ENCODE peak calls at places on chromosomes 5 and 9, in ten cellular contexts. X is epithelial cell of esophagus; O is GM06990; P is AG09319; B is brain microvascular endothelial cell; J is WERI-Rb-1; I is endothelial cell of umbilical vein; E is sigmoid colon; C is CD4-positive, alpha-beta T cell; N is PC-3. S is an unnamed sample.

GRCh38 chr5:124902097-124902821 is 155.8 kb upstream of the ZNF608 start:
- DNase-seq in N (no peak), J (no peak), C (no peak), I (peak), O (peak), B (peak), P (no peak), E (no peak), X (peak), S (no peak)

GRCh38 chr5:176774216-176775171 is 35.9 kb upstream of the UNC5A start:
- DNase-seq in P (no peak), X (no peak), N (no peak), E (peak), I (no peak), O (no peak), J (no peak), B (no peak), C (no peak), S (no peak)

GRCh38 chr9:10899509-10899908 is 286.7 kb upstream of the PTPRD start:
- DNase-seq in B (no peak), C (no peak), E (no peak), X (no peak), O (no peak), N (no peak), P (no peak), I (no peak), J (no peak), S (no peak)

GRCh38 chr9:121393318-121393717 is 23.3 kb upstream of the STOM start:
- DNase-seq in X (peak), E (no peak), O (no peak), C (no peak), N (peak), J (no peak), B (no peak), P (no peak), I (peak), S (no peak)

GRCh38 chr5:134411228-134411545 is 494 bp downstream of the CDKN2AIPNL start:
- DNase-seq in C (no peak), O (no peak), X (no peak), N (no peak), J (no peak), B (no peak), E (no peak), P (no peak), I (no peak), S (no peak)

GRCh38 chr9:78049484-78049883 is 17.9 kb upstream of the GNAQ start:
- DNase-seq in N (no peak), B (no peak), E (no peak), I (no peak), C (no peak), O (no peak), P (no peak), X (no peak), J (no peak), S (no peak)

GRCh38 chr9:69168709-69169217 is 5.3 kb upstream of the TJP2 start:
- DNase-seq in C (peak), J (no peak), N (peak), I (no peak), O (peak), B (no peak), P (no peak), E (no peak), X (peak), S (no peak)

GRCh38 chr9:112360047-112360804 is 19.7 kb upstream of the HSDL2 start:
- DNase-seq in P (no peak), N (peak), J (no peak), I (peak), B (no peak), X (peak), O (no peak), E (no peak), C (no peak), S (peak)

GRCh38 chr5:99089822-99090549 is 161.2 kb upstream of the CHD1 start:
- DNase-seq in B (no peak), O (no peak), I (no peak), J (no peak), X (peak), C (no peak), E (no peak), N (no peak), P (no peak), S (no peak)

GRCh38 chr5:14687023-14687665 is 22.6 kb downstream of the OTULIN start:
- DNase-seq in I (no peak), X (peak), B (no peak), N (no peak), O (no peak), C (no peak), P (no peak), E (no peak), J (no peak), S (peak)

GRCh38 chr5:57784106-57784505 is 301.5 kb upstream of the ACTBL2 start:
- DNase-seq in X (peak), B (no peak), J (no peak), N (no peak), E (no peak), I (peak), P (no peak), O (no peak), C (no peak), S (no peak)

GRCh38 chr9:22079873-22080341 is 70.8 kb upstream of the CDKN2B start:
- DNase-seq in N (no peak), C (peak), J (no peak), B (no peak), O (peak), P (no peak), E (peak), X (peak), I (no peak), S (no peak)

GRCh38 chr9:134372621-134373267 is 46.5 kb downstream of the RXRA start:
- DNase-seq in O (no peak), C (no peak), I (no peak), P (no peak), B (no peak), X (no peak), N (no peak), E (peak), J (no peak), S (no peak)

GRCh38 chr5:176723440-176723839 is 76.2 kb downstream of the TSPAN17 start:
- DNase-seq in N (no peak), X (no peak), P (no peak), E (no peak), C (no peak), J (no peak), I (no peak), O (no peak), B (no peak), S (no peak)

GRCh38 chr5:10656176-10656830 is 92.4 kb downstream of the ANKRD33B start:
- DNase-seq in C (no peak), B (no peak), X (peak), P (no peak), E (peak), J (no peak), N (peak), I (no peak), O (no peak), S (no peak)

GRCh38 chr9:136486131-136486530 is 3.3 kb upstream of the SEC16A start:
- DNase-seq in O (no peak), B (no peak), P (no peak), X (no peak), C (no peak), J (no peak), N (no peak), I (no peak), E (no peak), S (no peak)

GRCh38 chr9:99025616-99026270 is 79.2 kb upstream of the TGFBR1 start:
- DNase-seq in J (no peak), E (no peak), P (no peak), B (no peak), X (no peak), O (no peak), I (no peak), N (no peak), C (no peak), S (no peak)

GRCh38 chr5:167504276-167504675 is 787.2 kb upstream of the WWC1 start:
- DNase-seq in O (no peak), E (no peak), I (no peak), N (no peak), B (no peak), J (no peak), P (no peak), X (no peak), C (no peak), S (no peak)

DNA sequence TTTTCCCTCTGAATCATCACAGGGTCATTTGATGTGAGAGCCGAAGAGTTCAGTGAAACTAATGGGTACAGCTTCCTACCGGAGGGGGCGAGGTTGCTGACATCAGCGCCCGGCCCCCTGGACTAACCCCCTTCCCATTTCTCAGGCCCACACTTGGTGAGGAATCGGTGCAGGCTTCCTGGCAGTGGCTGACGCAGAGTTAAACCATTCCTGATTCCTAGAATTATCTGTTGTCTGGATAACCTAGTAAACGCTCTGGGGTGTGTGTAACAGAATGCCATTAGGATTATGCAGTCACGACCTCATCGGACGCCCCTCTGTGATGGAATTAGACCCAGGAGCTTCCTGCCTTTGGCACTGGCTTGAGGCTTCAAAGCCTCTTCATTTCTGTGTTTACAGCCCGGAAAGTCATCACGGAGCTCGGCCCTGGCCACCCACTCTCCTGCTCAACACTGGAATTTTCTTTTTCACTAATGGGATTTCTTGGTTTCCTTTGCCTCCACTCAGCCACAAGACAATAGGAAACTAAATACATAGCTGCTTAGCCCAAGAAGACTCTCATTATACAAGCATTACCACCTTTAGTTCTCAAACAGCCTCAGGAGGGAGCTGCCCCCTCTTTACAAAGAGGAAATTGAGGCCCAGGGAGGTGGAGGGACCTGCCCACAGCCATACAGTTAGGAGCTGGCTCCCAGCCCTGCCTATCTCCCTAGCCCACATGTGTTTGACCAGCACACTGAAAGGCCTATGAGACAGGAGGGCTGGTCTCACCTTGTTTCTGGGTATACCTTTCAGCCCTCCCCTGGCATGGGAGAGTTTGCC is 61.3 kb upstream of the RPL26L1 start:
- DNase-seq in I (peak), E (no peak), X (no peak), C (no peak), P (peak), O (no peak), N (peak), J (peak), B (peak), S (peak)
- TF ChIP-seq CTCF in I (no peak), E (no peak), X (no peak), C (no peak), P (no peak), O (no peak), N (no peak), J (no peak), B (peak), S (peak)

GRCh38 chr5:41641621-41642020 is 131.2 kb upstream of the PLCXD3 start:
- DNase-seq in N (peak), O (no peak), C (no peak), I (no peak), P (no peak), B (no peak), E (no peak), X (peak), J (no peak), S (peak)
- TF ChIP-seq CTCF in N (peak), O (no peak), C (no peak), I (no peak), P (peak), B (no peak), E (no peak), X (no peak), J (no peak), S (peak)

DNA sequence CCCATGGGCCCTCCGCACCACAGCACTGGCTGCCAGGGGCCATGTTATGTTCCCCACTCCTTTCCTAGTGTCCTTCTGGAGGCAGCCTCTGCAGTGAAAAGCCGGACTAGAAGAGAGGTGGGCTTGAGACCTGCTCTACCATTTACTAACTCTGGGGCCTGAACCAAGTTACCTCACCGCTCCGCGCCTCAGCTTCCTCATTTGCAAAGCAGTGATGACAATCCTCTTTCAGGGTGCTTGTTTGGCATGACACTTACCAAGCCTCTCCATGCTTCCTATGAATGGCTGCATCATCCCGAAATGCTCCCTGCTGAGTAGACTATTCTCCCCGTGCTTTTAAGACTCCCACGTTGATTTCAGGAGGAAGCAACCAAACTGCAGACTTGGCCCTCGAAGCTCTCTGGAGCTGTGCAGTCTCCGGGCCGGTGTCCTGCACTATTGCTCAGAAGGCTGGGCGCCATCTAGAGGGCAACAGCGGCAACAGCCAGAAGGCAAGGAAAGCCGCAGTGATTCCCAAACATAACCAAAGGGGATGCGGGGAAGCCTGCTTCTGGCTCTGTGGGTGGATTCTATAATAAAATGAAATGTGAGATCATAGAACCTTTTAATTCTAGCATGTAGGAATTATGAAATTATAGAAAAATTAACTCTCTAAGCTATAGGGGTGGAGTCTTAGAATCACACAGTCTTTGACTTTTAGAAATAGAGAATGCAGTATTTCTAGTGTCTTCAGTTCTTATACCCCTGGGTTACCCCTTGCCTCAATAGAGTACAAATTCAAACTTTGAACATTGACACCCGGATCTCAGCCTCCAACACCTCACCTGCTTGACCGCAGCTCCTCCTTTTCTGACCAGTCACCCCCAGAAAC is 599.8 kb upstream of the BRINP1 start:
- DNase-seq in N (peak), P (peak), O (no peak), X (peak), J (peak), B (peak), C (no peak), E (peak), I (peak), S (peak)
- TF ChIP-seq CTCF in N (peak), P (peak), O (peak), X (peak), J (peak), B (peak), C (peak), E (peak), I (peak), S (peak)

DNA sequence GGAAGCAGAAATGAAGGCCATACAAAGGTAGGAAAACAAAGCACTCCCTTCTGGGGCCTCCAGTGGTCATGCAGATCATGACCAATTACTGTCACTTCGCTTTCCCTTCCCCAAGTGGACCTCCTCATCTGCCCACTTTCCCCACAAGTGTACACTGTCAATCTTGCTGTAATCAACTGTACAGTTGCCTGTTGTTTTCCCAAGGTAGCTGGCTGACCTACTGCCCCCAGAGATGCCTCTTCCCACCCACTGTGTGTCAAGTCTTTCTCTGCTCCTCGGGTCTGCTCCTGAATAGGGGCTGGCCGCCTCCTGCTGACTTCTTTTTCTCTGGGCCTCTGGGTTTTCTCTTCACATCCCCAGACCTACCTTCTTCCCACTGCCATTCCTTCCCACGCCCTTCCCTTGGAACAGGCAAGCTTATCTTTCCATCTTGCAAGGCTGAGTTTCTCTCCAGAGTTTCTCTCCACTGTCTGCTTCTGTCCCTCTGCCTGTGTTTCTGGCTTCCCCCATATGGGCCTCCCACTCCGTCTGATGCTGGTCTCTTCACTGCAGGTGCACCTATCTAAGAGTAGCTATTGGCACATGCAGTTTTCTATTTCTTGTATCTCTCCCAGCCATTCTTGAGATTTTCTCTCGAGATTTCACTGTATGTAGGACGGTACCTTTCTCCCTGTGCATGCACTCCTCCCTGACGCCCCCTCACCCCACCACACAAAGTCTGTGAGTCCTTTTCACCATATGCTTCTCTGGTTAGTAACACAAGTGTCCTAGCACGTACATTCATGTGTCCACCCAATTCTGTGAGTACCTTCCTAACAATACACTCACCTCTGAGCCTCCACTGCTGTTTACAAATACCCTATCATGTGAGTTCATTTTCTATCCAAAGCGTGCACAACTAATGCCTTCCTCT is 2.3 kb downstream of the ELL2 start:
- DNase-seq in N (no peak), B (peak), O (no peak), C (no peak), I (peak), X (no peak), E (no peak), J (no peak), P (no peak), S (no peak)
- TF ChIP-seq CTCF in N (no peak), B (no peak), O (no peak), C (no peak), I (no peak), X (no peak), E (no peak), J (no peak), P (no peak), S (no peak)

DNA sequence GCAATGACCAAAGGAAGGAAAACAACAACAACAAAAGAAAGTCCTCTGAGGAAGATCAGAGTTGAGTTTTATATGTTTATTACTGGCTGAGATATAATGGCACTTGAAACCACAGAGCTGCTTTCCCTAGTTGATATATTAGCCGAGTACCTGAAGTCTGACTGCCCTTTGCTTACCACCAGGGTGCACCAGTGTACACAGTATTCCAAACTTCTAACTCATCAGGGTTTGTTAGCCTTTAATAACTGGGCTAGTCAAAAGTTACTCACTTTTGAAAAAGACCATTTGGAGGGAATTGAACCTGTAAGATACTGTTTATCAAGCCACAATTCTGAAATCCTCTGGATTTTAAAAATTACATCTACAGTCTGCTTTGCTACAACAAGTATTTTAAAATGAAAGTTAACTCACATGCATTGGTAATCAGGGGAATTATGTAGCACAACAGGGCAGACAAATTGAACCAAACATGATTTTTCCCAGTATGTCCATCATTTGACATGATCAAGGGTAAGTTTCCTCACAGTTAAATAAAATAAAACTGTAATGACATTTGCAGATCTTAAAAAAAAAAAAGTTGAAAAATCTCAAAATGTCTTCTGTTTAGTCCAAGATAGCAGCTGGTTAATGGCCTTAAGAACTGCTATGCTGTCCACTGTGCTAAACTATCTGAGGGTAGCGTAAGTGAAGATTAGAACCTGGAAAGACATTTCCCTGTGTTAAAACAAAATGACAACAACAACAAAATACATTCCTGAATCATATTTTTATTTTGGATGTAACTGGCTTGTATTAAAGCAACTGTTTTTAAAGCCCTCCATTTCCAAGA is 57.3 kb upstream of the C6 start:
- DNase-seq in C (no peak), E (peak), X (peak), B (peak), I (peak), N (peak), O (no peak), P (peak), J (peak), S (peak)
- TF ChIP-seq CTCF in C (no peak), E (peak), X (peak), B (peak), I (peak), N (peak), O (peak), P (peak), J (peak), S (peak)

DNA sequence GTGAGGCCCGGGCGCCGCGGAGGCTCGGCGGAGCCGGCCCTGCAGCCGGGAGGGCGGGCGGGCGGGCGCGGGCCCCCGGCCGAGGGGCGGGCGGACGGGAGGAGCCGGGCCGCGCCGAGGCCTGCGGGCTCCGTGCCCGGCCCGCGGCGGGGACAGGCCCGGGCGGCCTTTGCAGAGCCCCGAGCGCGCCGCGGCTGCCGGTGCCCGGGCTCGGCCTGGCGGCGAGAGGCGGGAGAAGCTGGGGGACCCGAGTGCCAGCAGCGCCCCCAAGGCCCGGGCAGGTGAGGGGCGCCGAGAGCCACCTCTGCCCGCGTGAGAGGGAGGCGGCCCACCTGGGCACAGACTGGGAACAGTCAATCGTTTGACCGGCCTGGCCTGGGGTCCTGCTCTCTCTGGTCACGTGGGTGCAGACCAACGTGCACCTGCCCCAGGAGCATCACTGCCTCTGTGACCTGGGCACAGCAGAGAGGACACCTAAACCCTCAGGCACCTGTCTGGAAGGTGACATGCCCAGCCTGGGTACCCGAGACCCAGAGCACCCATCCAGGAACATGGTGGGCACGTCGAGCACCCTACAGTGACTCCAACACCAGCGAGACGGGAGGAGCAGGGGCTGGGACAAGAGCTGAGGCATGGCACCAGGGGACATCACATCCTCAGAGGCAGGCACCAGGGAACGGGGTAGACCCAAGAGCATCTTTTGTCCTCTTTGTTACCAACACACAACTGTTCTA is 554 bp downstream of the MVB12B start:
- DNase-seq in N (no peak), C (no peak), X (no peak), J (peak), P (no peak), I (no peak), E (no peak), B (no peak), O (no peak), S (no peak)
- TF ChIP-seq CTCF in N (no peak), C (peak), X (no peak), J (peak), P (no peak), I (no peak), E (no peak), B (no peak), O (no peak), S (peak)